ENCODE peak calls at places on chromosomes 11 and 22, in eight cellular contexts. D, E, L, N, R, U, G and H are unnamed samples.

GRCh38 chr11:78952188-78952587 is 377.5 kb upstream of the NARS2 start:
- DNase-seq in U (no peak), R (no peak), G (no peak), D (peak), L (no peak), E (no peak), N (no peak), H (no peak)

GRCh38 chr11:46296520-46297448 is 19.3 kb downstream of the CREB3L1 start:
- DNase-seq in R (no peak), L (peak), D (peak), U (no peak), G (peak), E (no peak), N (no peak), H (no peak)

GRCh38 chr22:39388261-39389011 is 11.1 kb upstream of the TAB1 start:
- DNase-seq in R (peak), L (peak), U (no peak), E (no peak), D (peak), N (peak), G (peak), H (no peak)

GRCh38 chr11:65606876-65607613 is 7.0 kb downstream of the MAP3K11 start:
- DNase-seq in R (peak), G (peak), U (peak), N (no peak), L (peak), E (peak), D (peak), H (no peak)

GRCh38 chr11:112163875-112164521 is at the start of gene IL18:
- DNase-seq in U (no peak), L (no peak), E (no peak), D (no peak), G (peak), R (peak), N (no peak), H (peak)

GRCh38 chr11:29306527-29306926 is 710.3 kb downstream of the KCNA4 start:
- DNase-seq in N (no peak), R (peak), G (no peak), L (peak), D (no peak), E (no peak), U (no peak), H (no peak)

GRCh38 chr22:49838771-49839717 is 11.4 kb upstream of the BRD1 start:
- DNase-seq in U (no peak), N (peak), D (no peak), R (no peak), E (no peak), L (no peak), G (no peak), H (peak)

GRCh38 chr11:57399221-57399620 is 8.8 kb upstream of the PRG2 start:
- DNase-seq in E (no peak), L (no peak), U (no peak), G (no peak), R (peak), N (no peak), D (no peak), H (no peak)

GRCh38 chr11:80960331-80961095 is 1519.7 kb upstream of the TENM4 start:
- DNase-seq in D (no peak), R (no peak), N (no peak), U (no peak), L (no peak), E (no peak), G (no peak), H (no peak)

GRCh38 chr11:128532571-128533091 is 54.7 kb downstream of the ETS1 start:
- DNase-seq in E (no peak), L (no peak), U (no peak), R (no peak), G (no peak), N (no peak), D (no peak), H (no peak)

GRCh38 chr11:104705475-104706195 is 192.6 kb downstream of the CASP12 start:
- DNase-seq in R (peak), E (peak), G (peak), L (no peak), U (peak), D (no peak), N (peak), H (peak)